ENCODE peak calls at places on chromosome 9, in seven cellular contexts. H is head of caudate nucleus, U is heart right ventricle, R is GM04504, P is GM23338, K is T-helper 22 cell, O is OCI-M1. Y is an unnamed sample.

GRCh38 chr9:93261735-93262523 is 78.0 kb downstream of the WNK2 start:
- DNase-seq in H (no peak), U (no peak), R (no peak), P (no peak), K (no peak), O (no peak), Y (no peak)

GRCh38 chr9:106403081-106403480 is 459.9 kb upstream of the ZNF462 start:
- DNase-seq in H (no peak), U (no peak), R (no peak), P (no peak), K (no peak), O (no peak), Y (no peak)

GRCh38 chr9:17744786-17745185 is 165.9 kb downstream of the SH3GL2 start:
- DNase-seq in H (no peak), U (no peak), R (no peak), P (peak), K (no peak), O (peak), Y (no peak)

GRCh38 chr9:113564804-113565237 is 101.3 kb downstream of the RGS3 start:
- DNase-seq in H (peak), U (peak), R (no peak), P (peak), K (no peak), O (no peak), Y (no peak)

GRCh38 chr9:127121628-127122175 is 733 bp downstream of the ANGPTL2 start:
- DNase-seq in H (no peak), U (no peak), R (no peak), P (peak), K (no peak), O (no peak), Y (no peak)

GRCh38 chr9:130034570-130034969 is 8.4 kb downstream of the FNBP1 start:
- DNase-seq in H (no peak), U (no peak), R (no peak), P (no peak), K (no peak), O (no peak), Y (peak)

GRCh38 chr9:97425336-97425991 is 13.6 kb downstream of the TDRD7 start:
- DNase-seq in H (no peak), U (no peak), R (no peak), P (no peak), K (no peak), O (no peak), Y (no peak)

GRCh38 chr9:18703086-18703750 is 229.3 kb downstream of the ADAMTSL1 start:
- DNase-seq in H (no peak), U (no peak), R (no peak), P (no peak), K (no peak), O (peak), Y (no peak)

GRCh38 chr9:21684831-21685362 is 117.5 kb upstream of the MTAP start:
- DNase-seq in H (no peak), U (no peak), R (no peak), P (no peak), K (no peak), O (no peak), Y (no peak)

GRCh38 chr9:78666818-78667429 is 370.0 kb downstream of the PSAT1 start:
- DNase-seq in H (no peak), U (no peak), R (no peak), P (no peak), K (no peak), O (no peak), Y (no peak)

GRCh38 chr9:92613268-92614122 is 56.4 kb downstream of the IPPK start:
- DNase-seq in H (no peak), U (no peak), R (no peak), P (no peak), K (no peak), O (no peak), Y (no peak)

GRCh38 chr9:103913899-103914298 is 180.2 kb upstream of the SMC2 start:
- DNase-seq in H (no peak), U (no peak), R (no peak), P (no peak), K (no peak), O (no peak), Y (no peak)

GRCh38 chr9:95623614-95624013 is 106.8 kb upstream of the PTCH1 start:
- DNase-seq in H (no peak), U (no peak), R (peak), P (no peak), K (no peak), O (no peak), Y (no peak)

GRCh38 chr9:119026120-119026519 is 343.1 kb downstream of the BRINP1 start:
- DNase-seq in H (peak), U (peak), R (no peak), P (no peak), K (no peak), O (no peak), Y (no peak)

GRCh38 chr9:86585422-86586143 is 231.4 kb upstream of the TUT7 start:
- DNase-seq in H (no peak), U (no peak), R (no peak), P (no peak), K (no peak), O (peak), Y (no peak)

GRCh38 chr9:17725399-17726010 is 146.6 kb downstream of the SH3GL2 start:
- DNase-seq in H (no peak), U (no peak), R (no peak), P (no peak), K (no peak), O (no peak), Y (no peak)

GRCh38 chr9:137492464-137493162 is 33.5 kb upstream of the NSMF start:
- DNase-seq in H (no peak), U (no peak), R (no peak), P (peak), K (no peak), O (peak), Y (no peak)

GRCh38 chr9:121678501-121679022 is 27.1 kb downstream of the DAB2IP start:
- DNase-seq in H (no peak), U (no peak), R (no peak), P (no peak), K (no peak), O (no peak), Y (no peak)

GRCh38 chr9:33884856-33885701 is 68.1 kb downstream of the UBE2R2 start:
- DNase-seq in H (no peak), U (no peak), R (no peak), P (no peak), K (no peak), O (no peak), Y (no peak)

GRCh38 chr9:126327016-126327749 is 554 bp downstream of the MVB12B start:
- DNase-seq in H (no peak), U (no peak), R (peak), P (peak), K (no peak), O (no peak), Y (no peak)

GRCh38 chr9:111429175-111429574 is 55.0 kb downstream of the ECPAS start:
- DNase-seq in H (no peak), U (no peak), R (no peak), P (no peak), K (no peak), O (no peak), Y (no peak)

GRCh38 chr9:2771101-2771500 is 53.8 kb downstream of the KCNV2 start:
- DNase-seq in H (no peak), U (no peak), R (no peak), P (no peak), K (no peak), O (no peak), Y (no peak)